ENCODE peak calls at places on chromosomes 4 and X, in seven cellular contexts. One of them, this sample, is unnamed. For H3K9me3, the result is how much of the 10 kb centered on the place peaks cover.

GRCh38 chr4:173490256-173490655 is 39.8 kb downstream of the HAND2 start:
- DNase-seq in endodermal cell: no peak
- DNase-seq in CD4-positive, CD25-positive, alpha-beta regulatory T cell: no peak
- DNase-seq in vagina: no peak
- DNase-seq in mesenchymal stem cell: no peak
- DNase-seq in tibial artery: no peak
- DNase-seq in OCI-LY7: no peak
- DNase-seq in this sample: no peak

GRCh38 chr4:122500852-122501501 is 44.5 kb upstream of the IL2 start:
- DNase-seq in CD4-positive, CD25-positive, alpha-beta regulatory T cell: no peak
- DNase-seq in vagina: no peak
- DNase-seq in mesenchymal stem cell: no peak
- DNase-seq in OCI-LY7: no peak
- DNase-seq in endodermal cell: no peak
- DNase-seq in tibial artery: no peak
- DNase-seq in this sample: no peak

GRCh38 chr4:89356086-89356485 is 48.5 kb upstream of the GPRIN3 start:
- DNase-seq in OCI-LY7: no peak
- DNase-seq in tibial artery: no peak
- DNase-seq in CD4-positive, CD25-positive, alpha-beta regulatory T cell: no peak
- DNase-seq in mesenchymal stem cell: no peak
- DNase-seq in endodermal cell: no peak
- DNase-seq in vagina: no peak
- DNase-seq in this sample: no peak

GRCh38 chr4:88989990-88990389 is 67.0 kb downstream of the FAM13A start:
- DNase-seq in tibial artery: no peak
- DNase-seq in endodermal cell: no peak
- DNase-seq in CD4-positive, CD25-positive, alpha-beta regulatory T cell: no peak
- DNase-seq in vagina: no peak
- DNase-seq in OCI-LY7: no peak
- DNase-seq in mesenchymal stem cell: no peak
- DNase-seq in this sample: no peak

GRCh38 chrX:69365349-69365748 is 138.8 kb upstream of the NALF2 start:
- DNase-seq in tibial artery: no peak
- DNase-seq in mesenchymal stem cell: no peak
- DNase-seq in vagina: peak
- DNase-seq in OCI-LY7: no peak
- DNase-seq in endodermal cell: no peak
- DNase-seq in CD4-positive, CD25-positive, alpha-beta regulatory T cell: no peak
- DNase-seq in this sample: no peak

GRCh38 chr4:38190717-38191178 is 230.6 kb downstream of the PTTG2 start:
- DNase-seq in CD4-positive, CD25-positive, alpha-beta regulatory T cell: no peak
- DNase-seq in vagina: no peak
- DNase-seq in OCI-LY7: no peak
- DNase-seq in mesenchymal stem cell: peak
- DNase-seq in endodermal cell: no peak
- DNase-seq in tibial artery: peak
- DNase-seq in this sample: no peak

GRCh38 chr4:81997313-81997712 is 376.5 kb downstream of the HNRNPD start:
- DNase-seq in vagina: no peak
- DNase-seq in tibial artery: no peak
- DNase-seq in mesenchymal stem cell: no peak
- DNase-seq in endodermal cell: no peak
- DNase-seq in OCI-LY7: no peak
- DNase-seq in CD4-positive, CD25-positive, alpha-beta regulatory T cell: no peak
- DNase-seq in this sample: no peak

GRCh38 chrX:39427492-39428289 is 626.4 kb downstream of the MID1IP1 start:
- DNase-seq in CD4-positive, CD25-positive, alpha-beta regulatory T cell: no peak
- DNase-seq in mesenchymal stem cell: peak
- DNase-seq in endodermal cell: no peak
- DNase-seq in tibial artery: no peak
- DNase-seq in OCI-LY7: no peak
- DNase-seq in vagina: no peak
- DNase-seq in this sample: peak

GRCh38 chr4:40838742-40839141 is 89.0 kb downstream of the NSUN7 start:
- DNase-seq in CD4-positive, CD25-positive, alpha-beta regulatory T cell: no peak
- DNase-seq in OCI-LY7: no peak
- DNase-seq in endodermal cell: no peak
- DNase-seq in mesenchymal stem cell: no peak
- DNase-seq in tibial artery: no peak
- DNase-seq in vagina: no peak
- DNase-seq in this sample: no peak

GRCh38 chr4:103996637-103997036 is 276.9 kb upstream of the TACR3 start:
- DNase-seq in mesenchymal stem cell: peak
- DNase-seq in endodermal cell: peak
- DNase-seq in CD4-positive, CD25-positive, alpha-beta regulatory T cell: no peak
- DNase-seq in OCI-LY7: no peak
- DNase-seq in vagina: no peak
- DNase-seq in tibial artery: no peak
- DNase-seq in this sample: no peak

GRCh38 chr4:159395693-159396092 is 292.8 kb downstream of the RAPGEF2 start:
- DNase-seq in vagina: no peak
- DNase-seq in tibial artery: no peak
- DNase-seq in endodermal cell: no peak
- DNase-seq in OCI-LY7: no peak
- DNase-seq in mesenchymal stem cell: peak
- DNase-seq in CD4-positive, CD25-positive, alpha-beta regulatory T cell: no peak
- DNase-seq in this sample: no peak

GRCh38 chrX:119899125-119899524 is 3.4 kb downstream of the AKAP14 start:
- DNase-seq in CD4-positive, CD25-positive, alpha-beta regulatory T cell: no peak
- DNase-seq in mesenchymal stem cell: no peak
- DNase-seq in vagina: no peak
- DNase-seq in tibial artery: no peak
- DNase-seq in OCI-LY7: no peak
- DNase-seq in endodermal cell: no peak
- DNase-seq in this sample: no peak

GRCh38 chr4:8585186-8585585 is 5.0 kb downstream of the GPR78 start:
- DNase-seq in endodermal cell: peak
- DNase-seq in OCI-LY7: no peak
- DNase-seq in CD4-positive, CD25-positive, alpha-beta regulatory T cell: no peak
- DNase-seq in mesenchymal stem cell: no peak
- DNase-seq in vagina: no peak
- DNase-seq in tibial artery: no peak
- DNase-seq in this sample: no peak

GRCh38 chrX:12988797-12989196 is 13.9 kb downstream of the TMSB4X start:
- DNase-seq in endodermal cell: no peak
- DNase-seq in tibial artery: no peak
- DNase-seq in OCI-LY7: no peak
- DNase-seq in CD4-positive, CD25-positive, alpha-beta regulatory T cell: no peak
- DNase-seq in vagina: no peak
- DNase-seq in mesenchymal stem cell: no peak
- DNase-seq in this sample: no peak

GRCh38 chr4:30719363-30720020 is 677 bp upstream of the PCDH7 start:
- DNase-seq in tibial artery: peak
- DNase-seq in CD4-positive, CD25-positive, alpha-beta regulatory T cell: no peak
- DNase-seq in vagina: no peak
- DNase-seq in mesenchymal stem cell: peak
- DNase-seq in OCI-LY7: no peak
- DNase-seq in endodermal cell: peak
- DNase-seq in this sample: no peak

GRCh38 chr4:6377626-6378492 is 94.6 kb downstream of the PPP2R2C start:
- DNase-seq in CD4-positive, CD25-positive, alpha-beta regulatory T cell: no peak
- DNase-seq in vagina: no peak
- DNase-seq in endodermal cell: no peak
- DNase-seq in mesenchymal stem cell: no peak
- DNase-seq in OCI-LY7: no peak
- DNase-seq in tibial artery: no peak
- DNase-seq in this sample: no peak

GRCh38 chrX:91311969-91312368 is 122.7 kb upstream of the PABPC5 start:
- DNase-seq in vagina: no peak
- DNase-seq in OCI-LY7: no peak
- DNase-seq in mesenchymal stem cell: no peak
- DNase-seq in endodermal cell: no peak
- DNase-seq in CD4-positive, CD25-positive, alpha-beta regulatory T cell: no peak
- DNase-seq in tibial artery: no peak
- DNase-seq in this sample: no peak

GRCh38 chrX:13028871-13029336 is 15.5 kb downstream of the FAM9C start:
- DNase-seq in mesenchymal stem cell: no peak
- DNase-seq in OCI-LY7: no peak
- DNase-seq in tibial artery: no peak
- DNase-seq in endodermal cell: peak
- DNase-seq in vagina: no peak
- DNase-seq in CD4-positive, CD25-positive, alpha-beta regulatory T cell: no peak
- DNase-seq in this sample: no peak

GRCh38 chr4:181281451-181281850 is 961.8 kb upstream of the TENM3 start:
- DNase-seq in CD4-positive, CD25-positive, alpha-beta regulatory T cell: no peak
- DNase-seq in tibial artery: no peak
- DNase-seq in mesenchymal stem cell: no peak
- DNase-seq in vagina: no peak
- DNase-seq in endodermal cell: no peak
- DNase-seq in OCI-LY7: no peak
- DNase-seq in this sample: no peak

GRCh38 chr4:119020158-119020557 is 115.5 kb upstream of the MYOZ2 start:
- DNase-seq in OCI-LY7: no peak
- DNase-seq in endodermal cell: no peak
- DNase-seq in CD4-positive, CD25-positive, alpha-beta regulatory T cell: no peak
- DNase-seq in vagina: no peak
- DNase-seq in tibial artery: no peak
- DNase-seq in mesenchymal stem cell: peak
- DNase-seq in this sample: no peak

GRCh38 chrX:40474205-40474626 is 106.6 kb upstream of the ATP6AP2 start:
- DNase-seq in mesenchymal stem cell: peak
- DNase-seq in OCI-LY7: no peak
- DNase-seq in tibial artery: no peak
- DNase-seq in CD4-positive, CD25-positive, alpha-beta regulatory T cell: no peak
- DNase-seq in vagina: no peak
- DNase-seq in endodermal cell: peak
- DNase-seq in this sample: no peak

GRCh38 chr4:3660086-3660927 is 105.9 kb upstream of the ADRA2C start:
- DNase-seq in vagina: no peak
- DNase-seq in endodermal cell: no peak
- DNase-seq in mesenchymal stem cell: no peak
- DNase-seq in OCI-LY7: peak
- DNase-seq in CD4-positive, CD25-positive, alpha-beta regulatory T cell: no peak
- DNase-seq in tibial artery: no peak
- DNase-seq in this sample: no peak

GRCh38 chr4:70946944-70947343 is 44.8 kb downstream of the MOB1B start:
- DNase-seq in tibial artery: no peak
- DNase-seq in endodermal cell: no peak
- DNase-seq in CD4-positive, CD25-positive, alpha-beta regulatory T cell: no peak
- DNase-seq in vagina: no peak
- DNase-seq in OCI-LY7: no peak
- DNase-seq in mesenchymal stem cell: no peak
- DNase-seq in this sample: no peak

DNA sequence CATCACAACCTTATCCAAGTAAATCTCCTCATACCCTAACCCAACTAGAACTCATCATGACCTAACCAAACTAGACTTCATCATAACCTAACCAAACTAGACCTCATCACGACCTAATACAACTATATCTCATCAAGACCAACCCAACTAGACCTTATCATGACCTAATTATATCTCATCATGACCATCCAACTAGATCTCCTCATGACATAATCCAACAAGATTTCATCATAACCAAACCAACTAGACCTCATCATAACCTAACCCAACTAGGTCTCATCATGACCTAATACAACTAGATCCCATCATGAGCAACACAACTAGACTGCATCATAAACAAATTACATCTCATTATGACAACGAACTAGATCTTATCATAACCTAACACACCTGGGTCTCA is 86.4 kb downstream of the DHRSX start:
- DNase-seq in tibial artery: no peak
- DNase-seq in mesenchymal stem cell: no peak
- DNase-seq in endodermal cell: no peak
- DNase-seq in OCI-LY7: no peak
- DNase-seq in CD4-positive, CD25-positive, alpha-beta regulatory T cell: no peak
- DNase-seq in vagina: no peak
- DNase-seq in this sample: no peak
- H3K9me3 ChIP-seq in tibial artery: under half
- H3K9me3 ChIP-seq in mesenchymal stem cell: under half
- H3K9me3 ChIP-seq in endodermal cell: under half
- H3K9me3 ChIP-seq in OCI-LY7: under half
- H3K9me3 ChIP-seq in CD4-positive, CD25-positive, alpha-beta regulatory T cell: under half
- H3K9me3 ChIP-seq in vagina: under half
- H3K9me3 ChIP-seq in this sample: under half

DNA sequence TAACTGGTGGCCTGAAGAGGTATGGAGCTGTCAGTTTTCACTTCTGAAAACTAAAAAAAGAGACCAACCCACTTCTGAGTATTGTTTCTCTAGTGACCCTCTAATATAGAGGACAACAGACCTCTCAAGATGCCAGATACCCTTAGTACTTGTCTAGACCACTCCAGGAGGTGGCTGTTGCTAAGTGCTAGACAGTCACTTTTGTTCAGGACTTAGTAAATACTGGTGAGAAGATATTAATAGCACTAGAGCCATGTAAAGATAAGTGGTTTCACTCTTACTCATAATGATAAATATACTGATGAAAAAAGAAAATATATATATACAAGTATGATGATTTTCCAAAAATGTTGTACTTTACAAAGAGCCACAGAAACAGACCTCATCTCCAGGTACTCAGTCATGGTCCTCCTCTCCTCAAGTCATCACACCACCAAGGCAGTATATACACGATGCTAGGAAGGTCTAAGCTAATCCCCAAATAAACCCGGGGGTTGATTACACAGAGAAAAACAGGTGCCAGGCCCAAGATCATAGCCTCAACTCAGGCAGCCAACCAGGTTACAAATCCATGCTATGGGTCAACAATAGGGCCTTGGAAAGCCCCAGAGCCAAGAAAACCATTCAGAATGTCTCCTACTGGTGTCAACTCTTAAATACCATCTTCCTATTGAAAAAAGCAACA is 66.9 kb downstream of the ARHGEF9 start:
- DNase-seq in CD4-positive, CD25-positive, alpha-beta regulatory T cell: no peak
- DNase-seq in vagina: no peak
- DNase-seq in tibial artery: no peak
- DNase-seq in OCI-LY7: no peak
- DNase-seq in endodermal cell: no peak
- DNase-seq in mesenchymal stem cell: no peak
- DNase-seq in this sample: no peak
- H3K9me3 ChIP-seq in CD4-positive, CD25-positive, alpha-beta regulatory T cell: under half
- H3K9me3 ChIP-seq in vagina: under half
- H3K9me3 ChIP-seq in tibial artery: under half
- H3K9me3 ChIP-seq in OCI-LY7: under half
- H3K9me3 ChIP-seq in endodermal cell: under half
- H3K9me3 ChIP-seq in mesenchymal stem cell: under half
- H3K9me3 ChIP-seq in this sample: under half

GRCh38 chrX:115571712-115572111 is 10.7 kb downstream of the PLS3 start:
- DNase-seq in endodermal cell: no peak
- DNase-seq in tibial artery: no peak
- DNase-seq in vagina: no peak
- DNase-seq in mesenchymal stem cell: no peak
- DNase-seq in OCI-LY7: no peak
- DNase-seq in CD4-positive, CD25-positive, alpha-beta regulatory T cell: no peak
- DNase-seq in this sample: no peak
- H3K9me3 ChIP-seq in endodermal cell: under half
- H3K9me3 ChIP-seq in tibial artery: under half
- H3K9me3 ChIP-seq in vagina: under half
- H3K9me3 ChIP-seq in mesenchymal stem cell: under half
- H3K9me3 ChIP-seq in OCI-LY7: under half
- H3K9me3 ChIP-seq in CD4-positive, CD25-positive, alpha-beta regulatory T cell: under half
- H3K9me3 ChIP-seq in this sample: under half

DNA sequence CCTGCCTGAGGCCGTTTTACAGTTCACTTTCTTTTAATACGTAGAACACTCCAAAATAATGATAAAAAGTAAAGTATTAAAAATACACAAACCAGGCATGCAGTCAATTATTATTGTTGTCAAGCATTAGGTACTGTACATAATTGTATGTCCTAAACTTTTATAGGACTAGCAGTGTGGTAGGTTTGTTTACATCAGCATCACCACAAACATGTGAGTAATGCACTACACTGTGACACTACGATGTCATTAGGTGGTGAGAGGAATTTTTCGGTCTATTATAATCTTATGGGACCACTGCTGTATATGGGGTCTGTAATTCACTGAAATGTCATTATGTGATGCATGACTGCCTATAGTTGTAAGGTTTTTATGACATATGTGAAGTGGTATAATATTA is 149.5 kb upstream of the SH3RF1 start:
- DNase-seq in mesenchymal stem cell: peak
- DNase-seq in endodermal cell: no peak
- DNase-seq in tibial artery: no peak
- DNase-seq in CD4-positive, CD25-positive, alpha-beta regulatory T cell: no peak
- DNase-seq in OCI-LY7: no peak
- DNase-seq in vagina: no peak
- DNase-seq in this sample: no peak
- H3K9me3 ChIP-seq in mesenchymal stem cell: under half
- H3K9me3 ChIP-seq in endodermal cell: under half
- H3K9me3 ChIP-seq in tibial artery: under half
- H3K9me3 ChIP-seq in CD4-positive, CD25-positive, alpha-beta regulatory T cell: under half
- H3K9me3 ChIP-seq in OCI-LY7: under half
- H3K9me3 ChIP-seq in vagina: under half
- H3K9me3 ChIP-seq in this sample: under half

This sample was measured in CD4-positive, alpha-beta T cell.